ENCODE peak calls at places on chromosomes 5 and 9, in ten cellular contexts. I, D, W, X, Z, H, E, P, T and M are unnamed samples.
A peak's percentile ranks its signal among the peaks of the same experiment; 100 is the strongest.

GRCh38 chr5:10691826-10692785 is 68.9 kb downstream of the DAP start:
- DNase-seq in D (no peak), T (no peak), E (no peak), P (no peak), W (no peak), Z (peak; percentile 97), I (no peak), H (no peak), X (peak; percentile 59), M (no peak)

GRCh38 chr9:112091805-112092204 is 83.3 kb downstream of the SUSD1 start:
- DNase-seq in W (no peak), E (peak; percentile 55), T (no peak), I (no peak), D (peak; percentile 32), Z (peak; percentile 29), H (no peak), P (peak; percentile 68), X (peak; percentile 41), M (no peak)

GRCh38 chr9:128621730-128622455 is 34.8 kb downstream of the DYNC2I2 start:
- DNase-seq in D (no peak), W (no peak), E (no peak), P (no peak), T (no peak), Z (no peak), H (no peak), I (peak; percentile 25), X (no peak), M (no peak)

GRCh38 chr5:54234304-54234938 is 76.0 kb downstream of the ARL15 start:
- DNase-seq in X (peak; percentile 83), W (no peak), I (peak; percentile 45), D (no peak), H (no peak), P (no peak), E (no peak), Z (peak; percentile 60), T (no peak), M (peak; percentile 19)

GRCh38 chr5:176900783-176901204 is 1.6 kb upstream of the HK3 start:
- DNase-seq in P (no peak), T (no peak), E (no peak), H (no peak), Z (no peak), W (no peak), D (no peak), X (no peak), I (no peak), M (no peak)

GRCh38 chr9:79236466-79236865 is 335.3 kb upstream of the TLE4 start:
- DNase-seq in E (no peak), Z (peak; percentile 24), D (no peak), H (no peak), W (no peak), I (no peak), T (no peak), P (no peak), X (no peak), M (no peak)

GRCh38 chr9:117480251-117480650 is 65.4 kb upstream of the ASTN2 start:
- DNase-seq in Z (no peak), H (no peak), D (no peak), I (no peak), E (no peak), W (no peak), T (no peak), X (no peak), P (no peak), M (no peak)

GRCh38 chr5:107806271-107806670 is 135.5 kb upstream of the EFNA5 start:
- DNase-seq in T (no peak), P (no peak), Z (no peak), I (no peak), H (no peak), W (no peak), X (no peak), E (peak; percentile 74), D (peak; percentile 4), M (peak; percentile 86)

GRCh38 chr9:93675336-93676150 is 99.2 kb downstream of the PHF2 start:
- DNase-seq in E (no peak), P (peak; percentile 31), I (no peak), D (no peak), Z (no peak), W (peak; percentile 38), X (no peak), H (no peak), T (no peak), M (no peak)

GRCh38 chr5:39775458-39776365 is 350.9 kb upstream of the DAB2 start:
- DNase-seq in P (no peak), W (no peak), D (no peak), I (no peak), E (no peak), H (no peak), T (no peak), X (peak; percentile 89), Z (peak; percentile 93), M (no peak)

GRCh38 chr5:74034738-74035137 is 408.7 kb downstream of the ARHGEF28 start:
- DNase-seq in P (no peak), H (no peak), X (peak; percentile 69), T (no peak), E (no peak), I (no peak), Z (peak; percentile 68), D (no peak), W (no peak), M (no peak)